ENCODE peak calls at places on chromosome 21, in five cellular contexts. One of them, this sample, is unnamed.

GRCh38 chr21:45279446-45280177 is 8.1 kb downstream of the POFUT2 start:
- DNase-seq in aorta: no peak
- DNase-seq in prostate gland: no peak
- DNase-seq in body of pancreas: no peak
- DNase-seq in GM12865: no peak
- DNase-seq in this sample: no peak

GRCh38 chr21:17818158-17819113 is 720 bp downstream of the C21orf91 start:
- DNase-seq in aorta: peak
- DNase-seq in prostate gland: peak
- DNase-seq in body of pancreas: peak
- DNase-seq in GM12865: peak
- DNase-seq in this sample: peak

GRCh38 chr21:33478858-33479678 is 706 bp downstream of the TMEM50B start:
- DNase-seq in aorta: peak
- DNase-seq in prostate gland: peak
- DNase-seq in body of pancreas: no peak
- DNase-seq in GM12865: peak
- DNase-seq in this sample: peak

GRCh38 chr21:27076035-27076434 is 109.1 kb upstream of the ADAMTS5 start:
- DNase-seq in aorta: no peak
- DNase-seq in prostate gland: no peak
- DNase-seq in body of pancreas: no peak
- DNase-seq in GM12865: no peak
- DNase-seq in this sample: no peak

GRCh38 chr21:32143222-32143939 is 135.5 kb downstream of the MIS18A start:
- DNase-seq in aorta: peak
- DNase-seq in prostate gland: no peak
- DNase-seq in body of pancreas: no peak
- DNase-seq in GM12865: peak
- DNase-seq in this sample: no peak

GRCh38 chr21:44709426-44710293 is 1.7 kb downstream of the TSPEAR start:
- DNase-seq in aorta: no peak
- DNase-seq in prostate gland: no peak
- DNase-seq in body of pancreas: no peak
- DNase-seq in GM12865: no peak
- DNase-seq in this sample: no peak

GRCh38 chr21:33302796-33303195 is 22.0 kb upstream of the IFNAR1 start:
- DNase-seq in aorta: no peak
- DNase-seq in prostate gland: no peak
- DNase-seq in body of pancreas: peak
- DNase-seq in GM12865: no peak
- DNase-seq in this sample: no peak

GRCh38 chr21:19832551-19832950 is 1165.7 kb upstream of the NCAM2 start:
- DNase-seq in aorta: no peak
- DNase-seq in prostate gland: no peak
- DNase-seq in body of pancreas: no peak
- DNase-seq in GM12865: no peak
- DNase-seq in this sample: no peak

GRCh38 chr21:44984792-44985440 is 45.1 kb downstream of the SLX9 start:
- DNase-seq in aorta: peak
- DNase-seq in prostate gland: no peak
- DNase-seq in body of pancreas: no peak
- DNase-seq in GM12865: no peak
- DNase-seq in this sample: no peak

GRCh38 chr21:17612023-17612564 is 607 bp downstream of the BTG3 start:
- DNase-seq in aorta: peak
- DNase-seq in prostate gland: peak
- DNase-seq in body of pancreas: peak
- DNase-seq in GM12865: peak
- DNase-seq in this sample: no peak

GRCh38 chr21:26591543-26591942 is 18.5 kb upstream of the CYYR1 start:
- DNase-seq in aorta: no peak
- DNase-seq in prostate gland: no peak
- DNase-seq in body of pancreas: no peak
- DNase-seq in GM12865: no peak
- DNase-seq in this sample: no peak

GRCh38 chr21:32807717-32808380 is 36.3 kb upstream of the PAXBP1 start:
- DNase-seq in aorta: no peak
- DNase-seq in prostate gland: no peak
- DNase-seq in body of pancreas: no peak
- DNase-seq in GM12865: no peak
- DNase-seq in this sample: no peak

GRCh38 chr21:15430577-15430976 is 299.2 kb upstream of the USP25 start:
- DNase-seq in aorta: no peak
- DNase-seq in prostate gland: no peak
- DNase-seq in body of pancreas: no peak
- DNase-seq in GM12865: no peak
- DNase-seq in this sample: no peak

GRCh38 chr21:42997053-42997452 is 22.7 kb downstream of the PKNOX1 start:
- DNase-seq in aorta: peak
- DNase-seq in prostate gland: no peak
- DNase-seq in body of pancreas: peak
- DNase-seq in GM12865: no peak
- DNase-seq in this sample: no peak

GRCh38 chr21:15775981-15776380 is 46.2 kb downstream of the USP25 start:
- DNase-seq in aorta: no peak
- DNase-seq in prostate gland: no peak
- DNase-seq in body of pancreas: no peak
- DNase-seq in GM12865: no peak
- DNase-seq in this sample: no peak

DNA sequence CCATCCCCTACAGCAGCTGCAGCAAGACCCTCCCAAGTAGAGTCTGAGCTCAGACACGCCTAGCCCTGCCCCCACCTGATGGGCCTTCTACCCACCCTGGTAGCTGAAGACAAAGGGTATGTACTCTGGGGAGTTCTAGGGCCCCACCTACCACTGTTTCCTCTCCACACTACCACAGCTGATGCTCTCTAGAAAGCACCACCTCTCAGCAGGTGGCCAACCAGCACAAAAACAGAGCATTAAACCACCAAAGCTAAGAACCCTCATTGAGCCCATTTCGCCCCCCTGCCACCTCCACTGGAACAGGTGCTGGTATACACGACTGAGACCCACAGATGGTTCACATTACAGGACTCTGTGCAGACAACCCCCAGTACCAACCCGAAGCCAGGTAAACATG is 258.9 kb downstream of the SETD4 start:
- DNase-seq in aorta: no peak
- DNase-seq in prostate gland: no peak
- DNase-seq in body of pancreas: no peak
- DNase-seq in GM12865: peak
- DNase-seq in this sample: peak
- H3K4me3 ChIP-seq in aorta: no peak
- H3K4me3 ChIP-seq in prostate gland: no peak
- H3K4me3 ChIP-seq in body of pancreas: no peak
- H3K4me3 ChIP-seq in GM12865: no peak
- H3K4me3 ChIP-seq in this sample: no peak

GRCh38 chr21:35046880-35047229 is 2.2 kb downstream of the RUNX1 start:
- DNase-seq in aorta: peak
- DNase-seq in prostate gland: no peak
- DNase-seq in body of pancreas: no peak
- DNase-seq in GM12865: no peak
- DNase-seq in this sample: no peak
- H3K4me3 ChIP-seq in aorta: peak
- H3K4me3 ChIP-seq in prostate gland: no peak
- H3K4me3 ChIP-seq in body of pancreas: no peak
- H3K4me3 ChIP-seq in GM12865: no peak
- H3K4me3 ChIP-seq in this sample: peak

GRCh38 chr21:41779659-41780058 is 12.8 kb upstream of the RIPK4 start:
- DNase-seq in aorta: no peak
- DNase-seq in prostate gland: no peak
- DNase-seq in body of pancreas: no peak
- DNase-seq in GM12865: no peak
- DNase-seq in this sample: no peak
- H3K4me3 ChIP-seq in aorta: no peak
- H3K4me3 ChIP-seq in prostate gland: no peak
- H3K4me3 ChIP-seq in body of pancreas: no peak
- H3K4me3 ChIP-seq in GM12865: no peak
- H3K4me3 ChIP-seq in this sample: no peak

DNA sequence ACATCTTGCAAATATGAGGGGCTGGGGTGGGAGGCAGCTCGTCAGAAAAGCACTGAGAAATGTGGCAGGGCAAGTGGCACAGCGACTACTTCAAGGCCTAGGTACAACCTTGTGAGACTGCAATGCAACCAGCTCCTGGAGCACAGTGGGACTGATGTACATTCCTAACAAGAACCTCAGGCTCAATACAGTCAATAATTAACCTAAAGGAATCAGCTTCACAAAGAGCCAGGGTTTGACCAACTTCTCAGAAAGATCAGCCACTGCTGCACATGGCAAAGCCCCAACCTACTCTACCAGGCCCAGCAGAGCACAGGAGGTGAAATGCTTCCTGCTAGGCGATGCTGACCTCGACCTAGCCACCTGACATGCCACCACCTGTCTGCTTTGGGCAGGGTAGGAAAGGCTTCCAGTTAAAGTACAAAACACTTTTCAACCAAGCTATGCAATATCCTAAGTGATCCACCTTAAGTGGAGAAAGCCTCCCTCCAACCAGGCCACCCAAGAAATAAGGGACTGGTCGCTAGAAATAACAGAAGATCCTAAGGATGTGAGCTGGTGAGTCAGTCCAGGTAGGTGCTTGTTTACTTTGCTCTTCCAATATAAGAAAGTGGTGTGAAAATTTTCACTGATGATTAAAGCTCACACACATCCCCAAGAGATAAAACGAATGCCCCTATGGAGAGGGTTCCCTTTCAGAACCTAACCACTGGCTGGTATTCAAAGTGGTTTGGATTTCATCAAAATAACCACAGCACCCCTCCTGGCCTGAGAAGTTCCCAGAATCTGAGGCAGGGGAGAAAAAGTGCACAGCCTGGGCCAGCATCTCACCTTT is 2.1 kb downstream of the RIPK4 start:
- DNase-seq in aorta: peak
- DNase-seq in prostate gland: no peak
- DNase-seq in body of pancreas: peak
- DNase-seq in GM12865: no peak
- DNase-seq in this sample: no peak
- H3K4me3 ChIP-seq in aorta: no peak
- H3K4me3 ChIP-seq in prostate gland: peak
- H3K4me3 ChIP-seq in body of pancreas: no peak
- H3K4me3 ChIP-seq in GM12865: no peak
- H3K4me3 ChIP-seq in this sample: no peak

GRCh38 chr21:46295177-46295711 is 9.1 kb downstream of the YBEY start:
- DNase-seq in aorta: no peak
- DNase-seq in prostate gland: no peak
- DNase-seq in body of pancreas: no peak
- DNase-seq in GM12865: no peak
- DNase-seq in this sample: no peak

GRCh38 chr21:46295996-46296752 is 10.0 kb downstream of the YBEY start:
- DNase-seq in aorta: peak
- DNase-seq in prostate gland: no peak
- DNase-seq in body of pancreas: peak
- DNase-seq in GM12865: no peak
- DNase-seq in this sample: no peak

GRCh38 chr21:46299167-46299566 is 13.0 kb downstream of the YBEY start:
- DNase-seq in aorta: no peak
- DNase-seq in prostate gland: no peak
- DNase-seq in body of pancreas: no peak
- DNase-seq in GM12865: no peak
- DNase-seq in this sample: no peak

GRCh38 chr21:46298083-46298412 is 11.9 kb downstream of the YBEY start:
- DNase-seq in aorta: no peak
- DNase-seq in prostate gland: no peak
- DNase-seq in body of pancreas: no peak
- DNase-seq in GM12865: no peak
- DNase-seq in this sample: no peak

DNA sequence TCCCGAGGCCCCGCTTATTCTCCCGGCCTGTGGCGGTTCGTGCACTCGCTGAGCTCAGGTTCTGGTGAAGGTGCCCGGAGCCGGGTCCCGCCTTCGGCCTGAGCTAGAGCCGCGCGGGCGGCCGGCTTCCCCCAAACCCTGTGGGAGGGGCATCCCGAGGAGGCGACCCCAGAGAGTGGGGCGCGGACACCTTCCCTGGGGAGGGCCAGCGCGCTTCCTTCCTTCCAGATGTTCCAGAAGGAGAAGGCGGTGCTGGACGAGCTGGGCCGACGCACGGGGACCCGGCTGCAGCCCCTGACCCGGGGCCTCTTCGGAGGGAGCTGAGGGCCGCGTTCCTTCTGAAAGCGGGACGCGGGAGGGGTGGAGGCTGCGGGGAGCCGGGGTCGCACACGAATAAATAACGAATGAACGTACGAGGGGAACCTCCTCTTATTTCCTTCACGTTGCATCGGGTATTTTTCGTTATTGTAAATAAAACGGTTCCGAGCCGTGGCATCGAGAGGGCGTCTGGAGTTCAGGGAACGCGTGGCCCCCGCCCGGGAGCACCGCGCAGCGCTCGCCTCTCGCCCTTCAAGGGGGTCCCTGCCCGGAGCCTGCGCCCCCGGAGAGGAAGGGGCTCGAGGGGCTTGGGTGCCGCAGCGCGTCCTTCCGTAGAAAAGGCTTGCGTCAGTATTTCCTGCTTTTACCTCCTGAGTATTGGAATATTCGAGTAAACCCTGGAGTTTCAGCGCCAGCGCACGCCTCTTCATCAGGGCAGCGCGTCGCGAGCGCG is 11.4 kb downstream of the YBEY start:
- DNase-seq in aorta: no peak
- DNase-seq in prostate gland: no peak
- DNase-seq in body of pancreas: no peak
- DNase-seq in GM12865: no peak
- DNase-seq in this sample: no peak
- H3K4me3 ChIP-seq in aorta: no peak
- H3K4me3 ChIP-seq in prostate gland: peak
- H3K4me3 ChIP-seq in body of pancreas: peak
- H3K4me3 ChIP-seq in GM12865: no peak
- H3K4me3 ChIP-seq in this sample: no peak

GRCh38 chr21:37916795-37917142 is 512 bp upstream of the KCNJ6 start:
- DNase-seq in aorta: no peak
- DNase-seq in prostate gland: no peak
- DNase-seq in body of pancreas: no peak
- DNase-seq in GM12865: no peak
- DNase-seq in this sample: no peak
- H3K4me3 ChIP-seq in aorta: no peak
- H3K4me3 ChIP-seq in prostate gland: no peak
- H3K4me3 ChIP-seq in body of pancreas: no peak
- H3K4me3 ChIP-seq in GM12865: no peak
- H3K4me3 ChIP-seq in this sample: peak

This sample was measured in Jurkat, Clone E6-1.